ENCODE peak calls at places on chromosomes 4 and X, in six cellular contexts. J is lower leg skin; M is colonic mucosa; K is CD8-positive, alpha-beta T cell; B is cardiac muscle cell; C is astrocyte of the spinal cord. U is an unnamed sample.

GRCh38 chr4:41373221-41373620 is 116.5 kb downstream of the UCHL1 start:
- DNase-seq in J (no peak), M (no peak), K (no peak), B (no peak), C (no peak), U (no peak)

GRCh38 chrX:46573331-46573895 is at the start of gene CHST7:
- DNase-seq in J (peak), M (peak), K (peak), B (peak), C (peak), U (peak)

GRCh38 chr4:113223001-113223400 is 173.5 kb downstream of the ANK2 start:
- DNase-seq in J (no peak), M (no peak), K (no peak), B (no peak), C (no peak), U (no peak)

GRCh38 chr4:153185453-153185852 is 18.8 kb upstream of the TRIM2 start:
- DNase-seq in J (no peak), M (no peak), K (no peak), B (no peak), C (no peak), U (no peak)

GRCh38 chr4:28225005-28225404 is 1364.4 kb downstream of the STIM2 start:
- DNase-seq in J (no peak), M (no peak), K (no peak), B (peak), C (peak), U (no peak)

GRCh38 chrX:8868070-8868795 is 67.0 kb upstream of the FAM9A start:
- DNase-seq in J (no peak), M (no peak), K (no peak), B (no peak), C (peak), U (no peak)

GRCh38 chrX:130746709-130747347 is 156.2 kb downstream of the ENOX2 start:
- DNase-seq in J (no peak), M (no peak), K (no peak), B (no peak), C (no peak), U (no peak)

GRCh38 chr4:74501579-74501978 is 56.6 kb downstream of the AREG start:
- DNase-seq in J (no peak), M (no peak), K (no peak), B (no peak), C (peak), U (no peak)

GRCh38 chr4:91653067-91653466 is 650.7 kb upstream of the GRID2 start:
- DNase-seq in J (no peak), M (no peak), K (no peak), B (no peak), C (no peak), U (no peak)

GRCh38 chr4:85500110-85500867 is 25.3 kb downstream of the ARHGAP24 start:
- DNase-seq in J (no peak), M (no peak), K (no peak), B (no peak), C (no peak), U (no peak)

GRCh38 chrX:46408553-46409407 is 136.4 kb downstream of the ZNF674 start:
- DNase-seq in J (peak), M (peak), K (peak), B (peak), C (peak), U (peak)

GRCh38 chrX:7163146-7163677 is 15.3 kb upstream of the PUDP start:
- DNase-seq in J (no peak), M (no peak), K (no peak), B (no peak), C (no peak), U (no peak)

DNA sequence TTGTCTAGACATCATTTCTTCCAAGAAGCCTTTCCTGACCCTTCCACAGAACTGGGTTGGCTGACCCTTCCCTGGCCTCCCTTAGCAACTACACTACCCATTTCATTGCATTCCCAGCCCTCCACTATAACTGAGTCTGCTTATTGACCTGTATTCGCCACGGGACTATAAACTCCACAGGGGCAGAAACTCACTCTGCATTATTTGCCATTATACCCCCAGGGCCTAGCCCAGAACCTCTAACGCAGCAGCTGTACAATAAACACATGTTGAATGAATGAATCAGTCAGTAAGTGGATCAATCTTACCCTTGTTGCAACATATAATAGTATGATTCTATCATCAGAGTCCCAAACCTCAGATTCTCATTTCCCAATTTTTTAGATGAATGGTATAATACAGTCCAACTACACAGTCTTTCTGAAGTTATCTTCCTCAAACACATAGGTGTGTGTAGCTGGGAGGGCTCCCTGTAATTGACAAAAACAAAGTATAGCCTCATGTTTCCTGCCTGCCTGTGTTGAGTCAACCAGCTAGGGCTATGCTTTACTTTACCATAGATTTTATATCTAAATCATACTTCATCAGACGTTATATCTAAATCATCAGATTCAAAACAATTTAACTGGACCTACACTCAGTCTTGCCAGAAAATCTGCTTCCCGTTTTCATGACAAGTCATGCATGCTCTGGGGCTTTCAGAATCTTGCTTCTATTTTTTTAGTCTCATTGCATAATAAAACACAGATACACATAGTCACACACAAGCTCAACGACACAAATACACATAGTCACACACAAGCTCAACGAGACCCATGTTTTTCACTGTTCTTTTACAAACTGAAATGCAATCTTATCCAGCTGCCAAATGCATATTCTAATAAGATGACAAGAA is 209.2 kb downstream of the CHIC2 start:
- DNase-seq in J (no peak), M (no peak), K (no peak), B (no peak), C (peak), U (no peak)
- TF ChIP-seq CTCF in J (no peak), M (no peak), K (no peak), B (no peak), C (no peak), U (no peak)

DNA sequence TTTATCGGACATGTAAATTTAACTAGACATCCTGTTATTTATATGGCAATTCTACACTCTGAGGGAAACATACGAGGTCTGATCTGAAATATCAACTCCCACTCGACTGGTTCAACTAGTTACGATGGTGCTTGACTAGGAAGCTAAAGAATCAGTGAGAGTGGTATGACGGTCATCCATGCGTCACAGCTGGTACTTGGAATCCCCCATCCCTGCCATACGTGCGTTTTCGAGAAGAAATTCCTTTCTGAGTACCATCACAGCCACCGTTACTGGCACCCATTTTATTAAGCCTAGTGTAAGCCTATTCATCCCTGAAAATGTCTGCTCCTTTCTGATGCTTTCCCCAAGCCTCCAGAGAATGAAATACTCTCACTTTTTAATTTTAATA is 695 bp upstream of the PIGA start:
- DNase-seq in J (no peak), M (no peak), K (peak), B (peak), C (peak), U (peak)
- H3K4me3 ChIP-seq in J (no peak), M (peak), K (peak), B (peak), C (peak), U (peak)

DNA sequence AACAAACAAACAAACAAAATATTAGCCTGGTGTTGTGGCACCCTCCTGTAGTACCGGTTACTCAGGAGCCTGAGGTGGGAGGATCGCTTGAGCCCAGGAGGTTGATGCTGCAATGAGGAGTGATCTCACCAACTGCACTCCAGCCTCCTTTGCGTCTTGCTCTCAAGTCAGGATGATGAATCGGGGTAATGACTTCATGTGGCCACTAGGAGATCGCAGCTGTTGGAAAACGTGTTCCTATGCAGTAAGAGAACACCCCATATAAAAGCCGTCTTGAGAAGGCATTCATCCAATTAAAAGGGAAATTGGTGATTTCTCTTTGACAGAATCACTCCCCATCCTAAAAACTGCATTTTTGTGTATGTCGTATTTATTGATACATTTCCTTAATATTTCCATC is 6.9 kb downstream of the CCNB3 start:
- DNase-seq in J (peak), M (no peak), K (no peak), B (no peak), C (no peak), U (no peak)
- TF ChIP-seq CTCF in J (no peak), M (peak), K (no peak), B (peak), C (peak), U (no peak)

DNA sequence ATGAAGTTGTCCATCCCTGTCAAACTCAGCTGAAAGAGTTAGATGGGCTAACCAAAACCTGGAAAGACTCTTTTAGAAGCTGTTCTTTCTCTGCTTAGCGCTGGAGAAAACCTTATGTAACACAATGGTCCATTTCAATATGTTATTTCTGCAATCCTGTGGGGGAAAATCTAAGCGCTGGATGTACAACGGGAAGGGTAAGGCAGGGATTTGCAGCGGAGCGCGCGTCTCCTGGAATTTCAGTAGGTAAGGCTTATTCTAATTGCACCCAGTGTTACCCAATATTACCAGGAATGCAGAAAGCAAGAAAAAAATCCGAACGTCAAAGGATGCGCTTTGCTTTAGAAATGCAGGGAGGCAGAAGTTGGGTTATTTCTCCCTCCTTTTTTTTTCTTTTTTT is 2.0 kb downstream of the HS3ST1 start:
- DNase-seq in J (no peak), M (no peak), K (no peak), B (no peak), C (peak), U (no peak)
- H3K4me3 ChIP-seq in J (no peak), M (no peak), K (no peak), B (no peak), C (no peak), U (peak)